ENCODE peak calls at places on chromosomes 11 and 22, in ten cellular contexts. One of them, this sample, is unnamed.

GRCh38 chr11:48058777-48059176 is 78.4 kb downstream of the PTPRJ start:
- DNase-seq in Panc1: no peak
- DNase-seq in spleen: no peak
- DNase-seq in OCI-LY7: no peak
- DNase-seq in right lobe of liver: no peak
- DNase-seq in endothelial cell of umbilical vein: no peak
- DNase-seq in neuronal stem cell: no peak
- DNase-seq in H1: no peak
- DNase-seq in sigmoid colon: no peak
- DNase-seq in A549: no peak
- DNase-seq in this sample: no peak

GRCh38 chr11:134765565-134765964 is 353.5 kb upstream of the B3GAT1 start:
- DNase-seq in Panc1: no peak
- DNase-seq in spleen: no peak
- DNase-seq in OCI-LY7: no peak
- DNase-seq in right lobe of liver: no peak
- DNase-seq in endothelial cell of umbilical vein: no peak
- DNase-seq in neuronal stem cell: no peak
- DNase-seq in H1: no peak
- DNase-seq in sigmoid colon: no peak
- DNase-seq in A549: no peak
- DNase-seq in this sample: no peak

GRCh38 chr22:19579880-19580279 is 55.7 kb upstream of the CLDN5 start:
- DNase-seq in Panc1: no peak
- DNase-seq in spleen: no peak
- DNase-seq in OCI-LY7: peak; percentile 57
- DNase-seq in right lobe of liver: no peak
- DNase-seq in endothelial cell of umbilical vein: peak; percentile 92
- DNase-seq in neuronal stem cell: no peak
- DNase-seq in H1: no peak
- DNase-seq in sigmoid colon: peak; percentile 74
- DNase-seq in A549: no peak
- DNase-seq in this sample: no peak

GRCh38 chr22:29359469-29359868 is 28.9 kb downstream of the AP1B1 start:
- DNase-seq in Panc1: no peak
- DNase-seq in spleen: peak; percentile 79
- DNase-seq in OCI-LY7: peak; percentile 37
- DNase-seq in right lobe of liver: peak; percentile 65
- DNase-seq in endothelial cell of umbilical vein: peak; percentile 77
- DNase-seq in neuronal stem cell: no peak
- DNase-seq in H1: peak; percentile 73
- DNase-seq in sigmoid colon: peak; percentile 85
- DNase-seq in A549: peak; percentile 28
- DNase-seq in this sample: no peak

GRCh38 chr11:121889931-121890330 is 226.1 kb downstream of the BLID start:
- DNase-seq in Panc1: no peak
- DNase-seq in spleen: no peak
- DNase-seq in OCI-LY7: no peak
- DNase-seq in right lobe of liver: no peak
- DNase-seq in endothelial cell of umbilical vein: no peak
- DNase-seq in neuronal stem cell: no peak
- DNase-seq in H1: no peak
- DNase-seq in sigmoid colon: no peak
- DNase-seq in A549: no peak
- DNase-seq in this sample: no peak

GRCh38 chr11:103967985-103968384 is 68.5 kb upstream of the DDI1 start:
- DNase-seq in Panc1: no peak
- DNase-seq in spleen: no peak
- DNase-seq in OCI-LY7: no peak
- DNase-seq in right lobe of liver: no peak
- DNase-seq in endothelial cell of umbilical vein: no peak
- DNase-seq in neuronal stem cell: no peak
- DNase-seq in H1: no peak
- DNase-seq in sigmoid colon: no peak
- DNase-seq in A549: no peak
- DNase-seq in this sample: no peak

GRCh38 chr11:84642500-84642899 is 984.6 kb downstream of the DLG2 start:
- DNase-seq in Panc1: no peak
- DNase-seq in spleen: no peak
- DNase-seq in OCI-LY7: no peak
- DNase-seq in right lobe of liver: no peak
- DNase-seq in endothelial cell of umbilical vein: no peak
- DNase-seq in neuronal stem cell: no peak
- DNase-seq in H1: no peak
- DNase-seq in sigmoid colon: no peak
- DNase-seq in A549: no peak
- DNase-seq in this sample: no peak

GRCh38 chr11:46039990-46040389 is 81.3 kb downstream of the PHF21A start:
- DNase-seq in Panc1: no peak
- DNase-seq in spleen: no peak
- DNase-seq in OCI-LY7: no peak
- DNase-seq in right lobe of liver: no peak
- DNase-seq in endothelial cell of umbilical vein: no peak
- DNase-seq in neuronal stem cell: no peak
- DNase-seq in H1: no peak
- DNase-seq in sigmoid colon: no peak
- DNase-seq in A549: no peak
- DNase-seq in this sample: no peak

GRCh38 chr11:109733245-109733644 is 311.3 kb downstream of the C11orf87 start:
- DNase-seq in Panc1: no peak
- DNase-seq in spleen: no peak
- DNase-seq in OCI-LY7: no peak
- DNase-seq in right lobe of liver: no peak
- DNase-seq in endothelial cell of umbilical vein: no peak
- DNase-seq in neuronal stem cell: no peak
- DNase-seq in H1: no peak
- DNase-seq in sigmoid colon: no peak
- DNase-seq in A549: no peak
- DNase-seq in this sample: no peak

GRCh38 chr11:114228401-114229061 is 67.7 kb upstream of the NNMT start:
- DNase-seq in Panc1: no peak
- DNase-seq in spleen: no peak
- DNase-seq in OCI-LY7: no peak
- DNase-seq in right lobe of liver: no peak
- DNase-seq in endothelial cell of umbilical vein: no peak
- DNase-seq in neuronal stem cell: no peak
- DNase-seq in H1: no peak
- DNase-seq in sigmoid colon: peak; percentile 66
- DNase-seq in A549: no peak
- DNase-seq in this sample: no peak

GRCh38 chr22:18031670-18032454 is 7.5 kb upstream of the MICAL3 start:
- DNase-seq in Panc1: peak; percentile 86
- DNase-seq in spleen: peak; percentile 38
- DNase-seq in OCI-LY7: no peak
- DNase-seq in right lobe of liver: no peak
- DNase-seq in endothelial cell of umbilical vein: no peak
- DNase-seq in neuronal stem cell: no peak
- DNase-seq in H1: no peak
- DNase-seq in sigmoid colon: peak; percentile 85
- DNase-seq in A549: peak; percentile 48
- DNase-seq in this sample: no peak

GRCh38 chr11:33045551-33046255 is 6.3 kb downstream of the TCP11L1 start:
- DNase-seq in Panc1: no peak
- DNase-seq in spleen: no peak
- DNase-seq in OCI-LY7: no peak
- DNase-seq in right lobe of liver: no peak
- DNase-seq in endothelial cell of umbilical vein: no peak
- DNase-seq in neuronal stem cell: no peak
- DNase-seq in H1: no peak
- DNase-seq in sigmoid colon: no peak
- DNase-seq in A549: no peak
- DNase-seq in this sample: no peak

GRCh38 chr22:48940266-48940987 is 887.2 kb downstream of the BRD1 start:
- DNase-seq in Panc1: no peak
- DNase-seq in spleen: no peak
- DNase-seq in OCI-LY7: no peak
- DNase-seq in right lobe of liver: no peak
- DNase-seq in endothelial cell of umbilical vein: no peak
- DNase-seq in neuronal stem cell: no peak
- DNase-seq in H1: peak; percentile 37
- DNase-seq in sigmoid colon: peak; percentile 29
- DNase-seq in A549: no peak
- DNase-seq in this sample: no peak
- H3K9me3 ChIP-seq in Panc1: no peaks in the 10 kb centered on the region
- H3K9me3 ChIP-seq in spleen: peaks cover 8% of the 10 kb centered on the region
- H3K9me3 ChIP-seq in OCI-LY7: no peaks in the 10 kb centered on the region
- H3K9me3 ChIP-seq in right lobe of liver: no peaks in the 10 kb centered on the region
- H3K9me3 ChIP-seq in endothelial cell of umbilical vein: peaks cover 9% of the 10 kb centered on the region
- H3K9me3 ChIP-seq in neuronal stem cell: no peaks in the 10 kb centered on the region
- H3K9me3 ChIP-seq in H1: peaks cover 9% of the 10 kb centered on the region
- H3K9me3 ChIP-seq in sigmoid colon: no peaks in the 10 kb centered on the region
- H3K9me3 ChIP-seq in A549: no peaks in the 10 kb centered on the region
- H3K9me3 ChIP-seq in this sample: no peaks in the 10 kb centered on the region

DNA sequence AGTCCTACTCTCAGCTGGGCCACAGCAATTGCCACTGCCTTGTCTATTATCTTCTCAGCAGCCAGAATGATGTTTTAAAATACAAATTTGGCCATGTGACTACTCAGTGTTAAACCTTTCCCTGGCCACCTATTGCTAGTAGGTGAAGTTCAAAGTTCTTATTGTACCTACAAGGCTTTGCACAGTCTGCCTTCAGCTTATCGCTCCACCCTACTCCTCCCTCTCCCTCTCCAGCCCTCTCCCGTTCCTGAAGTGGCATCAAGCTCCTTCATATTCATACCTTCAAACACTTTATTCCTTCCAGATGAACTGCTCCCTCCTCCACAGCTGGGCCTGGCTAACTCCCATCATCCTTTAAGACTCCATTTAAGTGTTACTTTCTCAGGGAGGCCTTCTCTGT is 37.3 kb downstream of the OR10A6 start:
- DNase-seq in Panc1: no peak
- DNase-seq in spleen: no peak
- DNase-seq in OCI-LY7: no peak
- DNase-seq in right lobe of liver: no peak
- DNase-seq in endothelial cell of umbilical vein: no peak
- DNase-seq in neuronal stem cell: no peak
- DNase-seq in H1: no peak
- DNase-seq in sigmoid colon: no peak
- DNase-seq in A549: no peak
- DNase-seq in this sample: no peak
- H3K9me3 ChIP-seq in Panc1: no peaks in the 10 kb centered on the region
- H3K9me3 ChIP-seq in spleen: peaks cover 2% of the 10 kb centered on the region
- H3K9me3 ChIP-seq in OCI-LY7: no peaks in the 10 kb centered on the region
- H3K9me3 ChIP-seq in right lobe of liver: no peaks in the 10 kb centered on the region
- H3K9me3 ChIP-seq in endothelial cell of umbilical vein: no peaks in the 10 kb centered on the region
- H3K9me3 ChIP-seq in neuronal stem cell: peaks cover 3% of the 10 kb centered on the region
- H3K9me3 ChIP-seq in H1: no peaks in the 10 kb centered on the region
- H3K9me3 ChIP-seq in sigmoid colon: no peaks in the 10 kb centered on the region
- H3K9me3 ChIP-seq in A549: no peaks in the 10 kb centered on the region
- H3K9me3 ChIP-seq in this sample: no peaks in the 10 kb centered on the region

DNA sequence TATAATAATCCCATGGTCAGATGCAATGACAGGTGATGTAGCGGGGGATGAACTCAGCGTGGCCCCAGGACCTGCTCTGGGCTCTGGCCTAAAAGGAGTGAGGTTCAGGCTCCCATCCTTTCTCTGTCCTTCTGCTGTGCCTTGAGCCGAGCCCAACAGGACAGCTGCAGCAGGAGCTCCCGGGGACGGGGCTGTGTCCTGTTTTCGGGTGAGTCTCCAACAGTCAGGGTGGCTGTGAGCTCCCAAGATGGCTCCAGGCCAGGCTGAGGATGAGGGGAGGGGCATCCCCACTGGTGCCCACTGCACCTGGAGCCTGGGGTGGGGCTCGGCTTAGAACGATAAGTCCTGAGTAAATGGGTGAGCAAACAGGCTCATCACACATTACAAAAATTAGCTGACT is 1385.0 kb downstream of the BRD1 start:
- DNase-seq in Panc1: no peak
- DNase-seq in spleen: peak; percentile 37
- DNase-seq in OCI-LY7: no peak
- DNase-seq in right lobe of liver: peak; percentile 29
- DNase-seq in endothelial cell of umbilical vein: no peak
- DNase-seq in neuronal stem cell: no peak
- DNase-seq in H1: no peak
- DNase-seq in sigmoid colon: no peak
- DNase-seq in A549: no peak
- DNase-seq in this sample: no peak
- H3K9me3 ChIP-seq in Panc1: no peaks in the 10 kb centered on the region
- H3K9me3 ChIP-seq in spleen: no peaks in the 10 kb centered on the region
- H3K9me3 ChIP-seq in OCI-LY7: no peaks in the 10 kb centered on the region
- H3K9me3 ChIP-seq in right lobe of liver: no peaks in the 10 kb centered on the region
- H3K9me3 ChIP-seq in endothelial cell of umbilical vein: peaks cover 7% of the 10 kb centered on the region
- H3K9me3 ChIP-seq in neuronal stem cell: no peaks in the 10 kb centered on the region
- H3K9me3 ChIP-seq in H1: no peaks in the 10 kb centered on the region
- H3K9me3 ChIP-seq in sigmoid colon: no peaks in the 10 kb centered on the region
- H3K9me3 ChIP-seq in A549: no peaks in the 10 kb centered on the region
- H3K9me3 ChIP-seq in this sample: no peaks in the 10 kb centered on the region

GRCh38 chr11:70820311-70820710 is 422.0 kb downstream of the CTTN start:
- DNase-seq in Panc1: no peak
- DNase-seq in spleen: no peak
- DNase-seq in OCI-LY7: no peak
- DNase-seq in right lobe of liver: no peak
- DNase-seq in endothelial cell of umbilical vein: no peak
- DNase-seq in neuronal stem cell: no peak
- DNase-seq in H1: no peak
- DNase-seq in sigmoid colon: no peak
- DNase-seq in A549: no peak
- DNase-seq in this sample: no peak
- H3K9me3 ChIP-seq in Panc1: no peaks in the 10 kb centered on the region
- H3K9me3 ChIP-seq in spleen: no peaks in the 10 kb centered on the region
- H3K9me3 ChIP-seq in OCI-LY7: no peaks in the 10 kb centered on the region
- H3K9me3 ChIP-seq in right lobe of liver: no peaks in the 10 kb centered on the region
- H3K9me3 ChIP-seq in endothelial cell of umbilical vein: no peaks in the 10 kb centered on the region
- H3K9me3 ChIP-seq in neuronal stem cell: no peaks in the 10 kb centered on the region
- H3K9me3 ChIP-seq in H1: no peaks in the 10 kb centered on the region
- H3K9me3 ChIP-seq in sigmoid colon: no peaks in the 10 kb centered on the region
- H3K9me3 ChIP-seq in A549: no peaks in the 10 kb centered on the region
- H3K9me3 ChIP-seq in this sample: no peaks in the 10 kb centered on the region

GRCh38 chr22:47357493-47357892 is 595.0 kb downstream of the TBC1D22A start:
- DNase-seq in Panc1: no peak
- DNase-seq in spleen: peak; percentile 37
- DNase-seq in OCI-LY7: no peak
- DNase-seq in right lobe of liver: no peak
- DNase-seq in endothelial cell of umbilical vein: no peak
- DNase-seq in neuronal stem cell: no peak
- DNase-seq in H1: no peak
- DNase-seq in sigmoid colon: no peak
- DNase-seq in A549: no peak
- DNase-seq in this sample: no peak
- H3K9me3 ChIP-seq in Panc1: no peaks in the 10 kb centered on the region
- H3K9me3 ChIP-seq in spleen: peaks cover 14% of the 10 kb centered on the region
- H3K9me3 ChIP-seq in OCI-LY7: peaks cover 3% of the 10 kb centered on the region
- H3K9me3 ChIP-seq in right lobe of liver: no peaks in the 10 kb centered on the region
- H3K9me3 ChIP-seq in endothelial cell of umbilical vein: no peaks in the 10 kb centered on the region
- H3K9me3 ChIP-seq in neuronal stem cell: no peaks in the 10 kb centered on the region
- H3K9me3 ChIP-seq in H1: peaks cover 82% of the 10 kb centered on the region
- H3K9me3 ChIP-seq in sigmoid colon: no peaks in the 10 kb centered on the region
- H3K9me3 ChIP-seq in A549: peaks cover 8% of the 10 kb centered on the region
- H3K9me3 ChIP-seq in this sample: no peaks in the 10 kb centered on the region

GRCh38 chr11:1749020-1749758 is 1.2 kb downstream of the IFITM10 start:
- DNase-seq in Panc1: no peak
- DNase-seq in spleen: peak; percentile 81
- DNase-seq in OCI-LY7: no peak
- DNase-seq in right lobe of liver: peak; percentile 51
- DNase-seq in endothelial cell of umbilical vein: no peak
- DNase-seq in neuronal stem cell: no peak
- DNase-seq in H1: no peak
- DNase-seq in sigmoid colon: no peak
- DNase-seq in A549: no peak
- DNase-seq in this sample: no peak
- H3K9me3 ChIP-seq in Panc1: no peaks in the 10 kb centered on the region
- H3K9me3 ChIP-seq in spleen: no peaks in the 10 kb centered on the region
- H3K9me3 ChIP-seq in OCI-LY7: peaks cover 4% of the 10 kb centered on the region
- H3K9me3 ChIP-seq in right lobe of liver: no peaks in the 10 kb centered on the region
- H3K9me3 ChIP-seq in endothelial cell of umbilical vein: no peaks in the 10 kb centered on the region
- H3K9me3 ChIP-seq in neuronal stem cell: no peaks in the 10 kb centered on the region
- H3K9me3 ChIP-seq in H1: no peaks in the 10 kb centered on the region
- H3K9me3 ChIP-seq in sigmoid colon: no peaks in the 10 kb centered on the region
- H3K9me3 ChIP-seq in A549: no peaks in the 10 kb centered on the region
- H3K9me3 ChIP-seq in this sample: no peaks in the 10 kb centered on the region

This sample was measured in T-helper 17 cell.